ENCODE peak calls at places on chromosomes 13 and 19, in six cellular contexts. One of them, this sample, is unnamed.

GRCh38 chr13:91078093-91078679 is 269.3 kb upstream of the MIR17HG start:
- DNase-seq in fibroblast of mammary gland: no peak
- DNase-seq in dorsolateral prefrontal cortex: no peak
- DNase-seq in right atrium auricular region: no peak
- DNase-seq in body of pancreas: no peak
- DNase-seq in AG09309: no peak
- DNase-seq in this sample: peak

GRCh38 chr19:38264486-38265212 is at the start of gene SPINT2:
- DNase-seq in fibroblast of mammary gland: no peak
- DNase-seq in dorsolateral prefrontal cortex: no peak
- DNase-seq in right atrium auricular region: no peak
- DNase-seq in body of pancreas: peak
- DNase-seq in AG09309: no peak
- DNase-seq in this sample: peak

GRCh38 chr13:106369858-106370257 is 165.6 kb downstream of the EFNB2 start:
- DNase-seq in fibroblast of mammary gland: no peak
- DNase-seq in dorsolateral prefrontal cortex: no peak
- DNase-seq in right atrium auricular region: no peak
- DNase-seq in body of pancreas: no peak
- DNase-seq in AG09309: no peak
- DNase-seq in this sample: no peak

GRCh38 chr19:47550129-47550528 is 22.8 kb downstream of the ZNF541 start:
- DNase-seq in fibroblast of mammary gland: no peak
- DNase-seq in dorsolateral prefrontal cortex: no peak
- DNase-seq in right atrium auricular region: no peak
- DNase-seq in body of pancreas: no peak
- DNase-seq in AG09309: no peak
- DNase-seq in this sample: no peak

GRCh38 chr13:40485611-40486517 is 180.6 kb downstream of the FOXO1 start:
- DNase-seq in fibroblast of mammary gland: no peak
- DNase-seq in dorsolateral prefrontal cortex: no peak
- DNase-seq in right atrium auricular region: no peak
- DNase-seq in body of pancreas: no peak
- DNase-seq in AG09309: no peak
- DNase-seq in this sample: peak

GRCh38 chr13:46179576-46180368 is 2.2 kb downstream of the LCP1 start:
- DNase-seq in fibroblast of mammary gland: no peak
- DNase-seq in dorsolateral prefrontal cortex: no peak
- DNase-seq in right atrium auricular region: no peak
- DNase-seq in body of pancreas: peak
- DNase-seq in AG09309: no peak
- DNase-seq in this sample: no peak

GRCh38 chr19:45800009-45800553 is 7.4 kb upstream of the DMWD start:
- DNase-seq in fibroblast of mammary gland: peak
- DNase-seq in dorsolateral prefrontal cortex: no peak
- DNase-seq in right atrium auricular region: no peak
- DNase-seq in body of pancreas: no peak
- DNase-seq in AG09309: no peak
- DNase-seq in this sample: peak

GRCh38 chr19:2663920-2664571 is 38.4 kb downstream of the GNG7 start:
- DNase-seq in fibroblast of mammary gland: no peak
- DNase-seq in dorsolateral prefrontal cortex: peak
- DNase-seq in right atrium auricular region: peak
- DNase-seq in body of pancreas: peak
- DNase-seq in AG09309: no peak
- DNase-seq in this sample: no peak

GRCh38 chr19:4760285-4760650 is 31.3 kb upstream of the FEM1A start:
- DNase-seq in fibroblast of mammary gland: no peak
- DNase-seq in dorsolateral prefrontal cortex: no peak
- DNase-seq in right atrium auricular region: no peak
- DNase-seq in body of pancreas: peak
- DNase-seq in AG09309: no peak
- DNase-seq in this sample: no peak
- H3K4me3 ChIP-seq in fibroblast of mammary gland: no peak
- H3K4me3 ChIP-seq in dorsolateral prefrontal cortex: peak
- H3K4me3 ChIP-seq in right atrium auricular region: peak
- H3K4me3 ChIP-seq in body of pancreas: no peak
- H3K4me3 ChIP-seq in AG09309: peak
- H3K4me3 ChIP-seq in this sample: peak

DNA sequence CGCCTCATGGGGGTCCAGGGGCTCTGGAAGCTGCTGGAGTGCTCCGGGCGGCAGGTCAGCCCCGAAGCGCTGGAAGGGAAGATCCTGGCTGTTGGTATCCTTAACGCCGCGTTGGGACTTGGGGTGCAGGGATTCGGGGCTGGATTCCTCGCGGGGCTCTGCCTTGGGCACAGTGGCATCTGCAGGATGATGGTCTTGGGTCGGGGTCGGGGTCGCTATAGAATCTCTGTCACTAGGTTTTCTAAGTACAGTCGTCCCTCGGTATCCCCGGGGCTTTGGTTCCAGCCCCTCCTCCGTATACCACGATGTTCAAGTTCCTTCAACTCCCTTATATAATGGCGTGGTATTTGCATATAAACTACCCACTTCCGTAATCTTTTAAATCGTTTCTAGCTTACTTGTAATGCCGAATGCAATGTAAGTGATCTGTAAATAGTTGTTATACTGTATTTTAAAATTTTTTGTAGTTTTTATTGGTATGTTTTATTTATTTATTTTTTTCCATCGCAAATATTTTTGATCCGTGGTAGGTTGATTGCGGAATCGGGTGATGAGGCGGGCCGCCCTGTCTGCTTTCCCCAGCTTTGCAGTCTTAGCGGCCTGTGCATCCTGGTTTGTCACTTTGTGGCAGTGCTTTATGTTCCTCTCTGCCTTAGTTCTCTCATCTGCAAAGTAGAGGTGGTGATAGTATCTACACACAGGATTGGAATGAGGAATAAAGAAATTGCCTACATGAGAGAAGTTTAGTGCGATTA is 606 bp downstream of the ERCC5 start:
- DNase-seq in fibroblast of mammary gland: peak
- DNase-seq in dorsolateral prefrontal cortex: peak
- DNase-seq in right atrium auricular region: no peak
- DNase-seq in body of pancreas: peak
- DNase-seq in AG09309: no peak
- DNase-seq in this sample: no peak
- H3K4me3 ChIP-seq in fibroblast of mammary gland: peak
- H3K4me3 ChIP-seq in dorsolateral prefrontal cortex: peak
- H3K4me3 ChIP-seq in right atrium auricular region: peak
- H3K4me3 ChIP-seq in body of pancreas: peak
- H3K4me3 ChIP-seq in AG09309: peak
- H3K4me3 ChIP-seq in this sample: peak

DNA sequence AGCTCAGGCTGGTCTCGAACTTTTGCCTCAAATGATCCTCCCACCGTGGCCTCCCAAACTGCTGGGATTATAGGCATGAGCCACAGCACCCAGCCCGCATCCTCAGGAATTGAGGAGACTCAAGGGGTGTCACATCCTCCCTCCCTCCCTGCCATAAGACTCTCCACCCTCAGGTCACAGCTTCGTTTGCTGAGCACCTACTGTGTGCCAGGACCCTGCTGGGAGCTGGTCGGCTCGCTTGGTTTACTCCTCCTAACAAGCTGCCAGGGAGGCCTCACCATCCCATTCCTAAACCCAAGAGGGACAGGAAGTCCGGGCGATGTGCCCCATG is 3.0 kb downstream of the UBXN6 start:
- DNase-seq in fibroblast of mammary gland: no peak
- DNase-seq in dorsolateral prefrontal cortex: no peak
- DNase-seq in right atrium auricular region: no peak
- DNase-seq in body of pancreas: no peak
- DNase-seq in AG09309: no peak
- DNase-seq in this sample: no peak
- H3K4me3 ChIP-seq in fibroblast of mammary gland: peak
- H3K4me3 ChIP-seq in dorsolateral prefrontal cortex: peak
- H3K4me3 ChIP-seq in right atrium auricular region: no peak
- H3K4me3 ChIP-seq in body of pancreas: no peak
- H3K4me3 ChIP-seq in AG09309: peak
- H3K4me3 ChIP-seq in this sample: no peak

GRCh38 chr13:38767506-38768265 is 80.8 kb downstream of the FREM2 start:
- DNase-seq in fibroblast of mammary gland: no peak
- DNase-seq in dorsolateral prefrontal cortex: peak
- DNase-seq in right atrium auricular region: no peak
- DNase-seq in body of pancreas: no peak
- DNase-seq in AG09309: no peak
- DNase-seq in this sample: no peak
- H3K4me3 ChIP-seq in fibroblast of mammary gland: no peak
- H3K4me3 ChIP-seq in dorsolateral prefrontal cortex: no peak
- H3K4me3 ChIP-seq in right atrium auricular region: no peak
- H3K4me3 ChIP-seq in body of pancreas: no peak
- H3K4me3 ChIP-seq in AG09309: no peak
- H3K4me3 ChIP-seq in this sample: no peak

GRCh38 chr13:31207630-31208549 is 8.1 kb downstream of the B3GLCT start:
- DNase-seq in fibroblast of mammary gland: peak
- DNase-seq in dorsolateral prefrontal cortex: no peak
- DNase-seq in right atrium auricular region: no peak
- DNase-seq in body of pancreas: no peak
- DNase-seq in AG09309: no peak
- DNase-seq in this sample: peak
- H3K4me3 ChIP-seq in fibroblast of mammary gland: no peak
- H3K4me3 ChIP-seq in dorsolateral prefrontal cortex: peak
- H3K4me3 ChIP-seq in right atrium auricular region: peak
- H3K4me3 ChIP-seq in body of pancreas: no peak
- H3K4me3 ChIP-seq in AG09309: no peak
- H3K4me3 ChIP-seq in this sample: no peak

This sample was measured in H7.